ENCODE peak calls at places on chromosomes 13 and 19, in six cellular contexts. L is effector CD8-positive, alpha-beta T cell; Z is stimulated activated CD4-positive, alpha-beta T cell treated with anti-CD3 and anti-CD28 coated beads, Interleukin-2, amount 100 ng/mL, for 48 hours; T is IMR-90; D is SK-N-SH; O is EH. H is an unnamed sample.

GRCh38 chr13:23794267-23795161 is 94.7 kb downstream of the MIPEP start:
- DNase-seq in L (no peak), Z (no peak), T (peak), D (no peak), O (peak), H (no peak)

GRCh38 chr19:38709119-38709518 is 35.2 kb downstream of the CAPN12 start:
- DNase-seq in L (no peak), Z (no peak), T (no peak), D (no peak), O (no peak), H (no peak)

GRCh38 chr19:4567584-4568071 is 8.1 kb upstream of the SEMA6B start:
- DNase-seq in L (peak), Z (peak), T (peak), D (peak), O (peak), H (no peak)

GRCh38 chr19:38196948-38197656 is 26.9 kb downstream of the DPF1 start:
- DNase-seq in L (no peak), Z (no peak), T (no peak), D (no peak), O (no peak), H (no peak)

GRCh38 chr13:113088691-113089020 is 16.9 kb upstream of the F7 start:
- DNase-seq in L (no peak), Z (no peak), T (no peak), D (no peak), O (no peak), H (no peak)

GRCh38 chr19:15871570-15871969 is 26.3 kb downstream of the CYP4F2 start:
- DNase-seq in L (no peak), Z (peak), T (no peak), D (no peak), O (no peak), H (no peak)

GRCh38 chr13:49954674-49955455 is 18.7 kb upstream of the SPRYD7 start:
- DNase-seq in L (no peak), Z (no peak), T (peak), D (no peak), O (peak), H (no peak)

GRCh38 chr13:37869756-37870488 is at the start of gene TRPC4:
- DNase-seq in L (no peak), Z (no peak), T (peak), D (peak), O (peak), H (no peak)

GRCh38 chr13:39773833-39774232 is 118.4 kb downstream of the COG6 start:
- DNase-seq in L (no peak), Z (no peak), T (peak), D (no peak), O (peak), H (no peak)

H was measured in left lobe of liver.